ENCODE peak calls at places on chromosome 3, in five cellular contexts. N is PC-9, O is GM23248, W is SK-N-SH, C is endothelial cell of umbilical vein. G is an unnamed sample. For H4K20me1, the result is how much of the 10 kb centered on the place peaks cover.

GRCh38 chr3:15171096-15171495 is 35.0 kb upstream of the CAPN7 start:
- DNase-seq in O (no peak), N (no peak), C (no peak), W (no peak), G (no peak)

GRCh38 chr3:37668431-37668830 is 193.2 kb upstream of the CTDSPL start:
- DNase-seq in W (no peak), O (peak), N (no peak), C (no peak), G (no peak)

GRCh38 chr3:176055851-176056250 is 1141.4 kb downstream of the TBL1XR1 start:
- DNase-seq in C (no peak), N (no peak), O (peak), W (no peak), G (no peak)

GRCh38 chr3:148991219-148992026 is at the start of gene GYG1:
- DNase-seq in N (peak), O (peak), C (peak), W (peak), G (peak)

GRCh38 chr3:124467980-124468902 is 262.0 kb upstream of the UMPS start:
- DNase-seq in N (peak), W (peak), C (peak), O (peak), G (peak)

GRCh38 chr3:141308588-141309218 is 59.6 kb upstream of the ZBTB38 start:
- DNase-seq in C (peak), O (peak), W (peak), N (peak), G (peak)

GRCh38 chr3:146166450-146167222 is 5.7 kb upstream of the PLOD2 start:
- DNase-seq in N (no peak), W (no peak), O (peak), C (peak), G (no peak)

GRCh38 chr3:50759015-50759414 is 84.3 kb downstream of the DOCK3 start:
- DNase-seq in W (no peak), O (no peak), C (no peak), N (no peak), G (no peak)

GRCh38 chr3:32640939-32641725 is 43.9 kb upstream of the CNOT10 start:
- DNase-seq in O (peak), W (no peak), N (no peak), C (no peak), G (no peak)

GRCh38 chr3:24339266-24339825 is 155.3 kb downstream of the THRB start:
- DNase-seq in W (no peak), C (no peak), O (peak), N (no peak), G (no peak)

GRCh38 chr3:59514865-59515482 is 465.1 kb upstream of the CFAP20DC start:
- DNase-seq in N (no peak), C (no peak), W (no peak), O (no peak), G (no peak)

GRCh38 chr3:110849060-110849459 is 222.6 kb upstream of the NECTIN3 start:
- DNase-seq in C (no peak), N (no peak), O (no peak), W (no peak), G (no peak)

GRCh38 chr3:41222508-41222907 is 23.2 kb downstream of the CTNNB1 start:
- DNase-seq in N (no peak), C (no peak), W (no peak), O (no peak), G (no peak)
- H4K20me1 ChIP-seq in N (half or more), C (under half), W (half or more), O (half or more), G (half or more)

GRCh38 chr3:128760027-128760426 is 34.0 kb downstream of the RAB7A start:
- DNase-seq in W (no peak), O (no peak), C (no peak), N (no peak), G (no peak)
- H4K20me1 ChIP-seq in W (half or more), O (under half), C (under half), N (half or more), G (half or more)

GRCh38 chr3:127077506-127078064 is 94.7 kb downstream of the PLXNA1 start:
- DNase-seq in O (no peak), N (no peak), W (no peak), C (no peak), G (peak)
- H4K20me1 ChIP-seq in O (under half), N (under half), W (under half), C (under half), G (under half)

GRCh38 chr3:49164983-49165720 is 979 bp downstream of the CCDC71 start:
- DNase-seq in W (peak), C (no peak), O (peak), N (no peak), G (peak)
- H4K20me1 ChIP-seq in W (under half), C (under half), O (under half), N (under half), G (under half)

GRCh38 chr3:197750863-197751737 is 1.4 kb downstream of the FYTTD1 start:
- DNase-seq in N (peak), W (peak), O (peak), C (peak), G (peak)
- H4K20me1 ChIP-seq in N (under half), W (under half), O (under half), C (under half), G (under half)

GRCh38 chr3:44966795-44967278 is 9.1 kb downstream of the ZDHHC3 start:
- DNase-seq in N (peak), O (no peak), W (no peak), C (no peak), G (no peak)
- H4K20me1 ChIP-seq in N (under half), O (under half), W (under half), C (under half), G (under half)

DNA sequence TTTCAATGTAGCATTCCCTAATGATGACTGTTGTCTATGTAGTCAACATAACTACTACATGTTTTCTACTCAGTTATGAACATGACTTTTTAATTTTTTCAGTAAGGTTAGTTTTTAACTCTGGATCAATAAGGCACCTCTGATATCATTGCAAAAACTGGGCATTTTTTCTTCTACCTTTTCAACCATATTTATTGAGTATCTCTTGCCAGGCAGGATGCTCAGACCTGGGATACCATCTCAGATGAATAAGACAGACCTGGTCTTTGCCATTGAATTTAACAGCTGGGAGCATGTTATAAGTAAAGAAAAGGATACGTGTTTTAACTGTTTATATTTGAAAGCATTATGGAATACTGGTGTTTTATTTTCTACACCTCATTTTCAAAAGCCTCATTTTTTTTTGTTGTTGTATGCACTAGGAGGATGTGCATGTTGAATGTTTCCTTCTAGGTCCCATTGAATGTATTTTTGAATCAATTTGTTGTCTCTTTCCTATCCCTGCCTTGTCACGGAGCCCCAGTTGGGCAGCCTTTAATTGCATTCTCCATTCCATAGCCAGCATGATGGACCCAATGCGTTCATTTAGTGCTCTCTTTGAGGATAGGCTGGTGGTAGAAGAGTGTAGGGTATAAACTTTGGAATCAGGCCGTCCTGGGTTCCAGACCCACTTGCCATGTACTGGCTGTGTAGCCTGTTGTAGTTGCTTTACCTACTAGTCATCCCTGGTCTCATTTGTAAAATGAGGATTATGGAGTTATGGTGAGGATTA is 3.7 kb downstream of the TGFBR2 start:
- DNase-seq in N (no peak), O (no peak), C (no peak), W (no peak), G (no peak)
- H4K20me1 ChIP-seq in N (under half), O (under half), C (under half), W (under half), G (under half)

DNA sequence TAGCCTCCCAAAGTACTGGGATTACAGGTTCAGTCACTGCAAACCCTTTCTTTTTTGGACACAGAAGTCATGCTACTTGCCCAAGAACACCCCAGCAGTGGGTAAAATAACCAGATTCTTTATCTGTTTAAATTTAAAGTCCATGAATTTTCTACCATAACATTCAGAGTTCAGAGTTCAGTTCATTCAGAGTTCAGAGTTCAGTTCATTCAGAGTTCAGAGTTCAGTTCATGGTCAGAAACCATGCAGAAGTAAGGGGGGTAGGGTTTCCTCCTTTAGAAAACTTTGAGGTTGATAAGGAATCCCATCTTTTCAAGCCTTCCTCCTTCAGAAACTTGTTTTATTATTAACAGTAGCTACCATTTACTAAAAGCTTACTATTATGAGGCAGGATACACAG is 43.2 kb downstream of the RAF1 start:
- DNase-seq in W (no peak), N (no peak), C (no peak), O (no peak), G (no peak)
- H4K20me1 ChIP-seq in W (half or more), N (half or more), C (under half), O (under half), G (half or more)

DNA sequence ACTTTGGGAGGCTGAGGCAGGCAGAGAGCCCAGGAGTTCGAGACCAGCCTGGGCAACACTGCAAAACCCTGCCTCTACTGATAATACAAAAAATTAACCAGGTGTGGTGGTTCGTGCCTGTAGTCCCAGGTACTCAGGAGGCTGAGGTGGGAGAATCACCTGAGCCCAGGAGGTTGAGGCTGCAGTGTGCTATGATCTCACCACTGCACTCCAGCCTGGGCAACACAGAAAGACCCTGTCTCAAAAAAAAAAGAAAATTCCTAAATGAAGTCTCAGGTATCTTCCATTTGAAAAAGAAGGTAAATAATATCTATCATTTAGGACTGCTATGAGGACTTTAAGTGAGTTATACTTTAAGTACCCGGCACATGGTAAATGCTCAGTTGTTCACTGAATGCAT is 2.9 kb downstream of the SMARCC1 start:
- DNase-seq in O (no peak), W (no peak), C (no peak), N (no peak), G (peak)
- H4K20me1 ChIP-seq in O (under half), W (half or more), C (under half), N (half or more), G (under half)